ENCODE peak calls at places on chromosomes 6 and 20, in eight cellular contexts. Z is Karpas-422, H is left lung, K is body of pancreas, J is right lobe of liver, L is ovary, G is psoas muscle, S is pancreas. N is an unnamed sample.

GRCh38 chr20:10521068-10521834 is 86.1 kb downstream of the SLX4IP start:
- DNase-seq in Z (no peak), H (no peak), K (no peak), J (no peak), L (no peak), G (no peak), S (no peak), N (peak; percentile 59)

GRCh38 chr20:62047666-62048345 is 17.9 kb downstream of the TAF4 start:
- DNase-seq in Z (no peak), H (no peak), K (no peak), J (peak; percentile 36), L (peak; percentile 10), G (no peak), S (no peak), N (no peak)

GRCh38 chr6:100001915-100002388 is 7.9 kb upstream of the MCHR2 start:
- DNase-seq in Z (peak; percentile 80), H (no peak), K (peak; percentile 64), J (peak; percentile 51), L (no peak), G (peak; percentile 66), S (peak; percentile 18), N (no peak)

GRCh38 chr6:10412948-10413849 is 1.7 kb downstream of the TFAP2A start:
- DNase-seq in Z (peak; percentile 55), H (peak; percentile 78), K (peak; percentile 72), J (no peak), L (no peak), G (no peak), S (peak; percentile 51), N (peak; percentile 55)

GRCh38 chr6:146890644-146891434 is 292.1 kb downstream of the ADGB start:
- DNase-seq in Z (no peak), H (no peak), K (no peak), J (no peak), L (no peak), G (no peak), S (no peak), N (no peak)

GRCh38 chr20:23331951-23332350 is 18.6 kb upstream of the NXT1 start:
- DNase-seq in Z (no peak), H (no peak), K (no peak), J (no peak), L (no peak), G (no peak), S (no peak), N (no peak)

GRCh38 chr6:131172237-131172636 is 37.0 kb downstream of the AKAP7 start:
- DNase-seq in Z (no peak), H (no peak), K (no peak), J (no peak), L (no peak), G (no peak), S (no peak), N (no peak)

GRCh38 chr6:154373971-154374370 is 17.4 kb upstream of the IPCEF1 start:
- DNase-seq in Z (no peak), H (no peak), K (no peak), J (no peak), L (no peak), G (no peak), S (no peak), N (no peak)

GRCh38 chr20:23058240-23058639 is 8.8 kb upstream of the THBD start:
- DNase-seq in Z (no peak), H (no peak), K (no peak), J (no peak), L (no peak), G (no peak), S (no peak), N (no peak)

GRCh38 chr6:44122821-44123220 is 4.4 kb downstream of the MRPL14 start:
- DNase-seq in Z (no peak), H (no peak), K (no peak), J (no peak), L (no peak), G (no peak), S (no peak), N (peak; percentile 9)

GRCh38 chr6:36618366-36619355 is 24.5 kb downstream of the SRSF3 start:
- DNase-seq in Z (peak; percentile 71), H (no peak), K (no peak), J (peak; percentile 14), L (peak; percentile 7), G (no peak), S (no peak), N (no peak)

GRCh38 chr6:11414564-11414963 is 123.0 kb upstream of the TMEM170B start:
- DNase-seq in Z (no peak), H (no peak), K (no peak), J (no peak), L (no peak), G (no peak), S (no peak), N (no peak)

GRCh38 chr6:33905081-33905609 is 101.3 kb upstream of the MLN start:
- DNase-seq in Z (no peak), H (no peak), K (no peak), J (no peak), L (no peak), G (no peak), S (no peak), N (no peak)

GRCh38 chr6:158631678-158632537 is 12.6 kb downstream of the DYNLT1 start:
- DNase-seq in Z (no peak), H (peak; percentile 80), K (peak; percentile 67), J (peak; percentile 78), L (peak; percentile 65), G (peak; percentile 91), S (no peak), N (peak; percentile 62)

GRCh38 chr6:5287205-5287965 is 26.1 kb downstream of the FARS2 start:
- DNase-seq in Z (no peak), H (no peak), K (no peak), J (no peak), L (no peak), G (no peak), S (no peak), N (peak; percentile 81)

GRCh38 chr20:63183422-63184146 is 32.3 kb downstream of the YTHDF1 start:
- DNase-seq in Z (peak; percentile 82), H (no peak), K (peak; percentile 42), J (no peak), L (no peak), G (peak; percentile 67), S (no peak), N (no peak)

GRCh38 chr6:161405418-161405817 is 131.6 kb upstream of the AGPAT4 start:
- DNase-seq in Z (no peak), H (no peak), K (no peak), J (no peak), L (no peak), G (no peak), S (no peak), N (no peak)

GRCh38 chr6:95973976-95974375 is 41.8 kb upstream of the FUT9 start:
- DNase-seq in Z (no peak), H (no peak), K (no peak), J (no peak), L (no peak), G (no peak), S (no peak), N (no peak)

GRCh38 chr20:62571667-62572344 is 70.5 kb upstream of the SLCO4A1 start:
- DNase-seq in Z (peak; percentile 88), H (no peak), K (no peak), J (no peak), L (no peak), G (peak; percentile 72), S (no peak), N (no peak)

GRCh38 chr6:43481075-43481474 is 3.7 kb downstream of the TJAP1 start:
- DNase-seq in Z (no peak), H (no peak), K (no peak), J (no peak), L (no peak), G (no peak), S (no peak), N (no peak)

GRCh38 chr6:141401851-141402250 is 730.9 kb upstream of the GJE1 start:
- DNase-seq in Z (no peak), H (no peak), K (no peak), J (no peak), L (no peak), G (no peak), S (no peak), N (no peak)

GRCh38 chr20:33824852-33825251 is 13.7 kb downstream of the CHMP4B start:
- DNase-seq in Z (no peak), H (no peak), K (no peak), J (no peak), L (no peak), G (no peak), S (no peak), N (no peak)

GRCh38 chr20:56217820-56218219 is 30.7 kb upstream of the MC3R start:
- DNase-seq in Z (no peak), H (no peak), K (no peak), J (no peak), L (no peak), G (no peak), S (no peak), N (no peak)

GRCh38 chr20:56222201-56222600 is 26.3 kb upstream of the MC3R start:
- DNase-seq in Z (no peak), H (no peak), K (no peak), J (no peak), L (no peak), G (no peak), S (no peak), N (no peak)

GRCh38 chr20:56223352-56223751 is 25.2 kb upstream of the MC3R start:
- DNase-seq in Z (no peak), H (no peak), K (no peak), J (no peak), L (no peak), G (no peak), S (no peak), N (no peak)

DNA sequence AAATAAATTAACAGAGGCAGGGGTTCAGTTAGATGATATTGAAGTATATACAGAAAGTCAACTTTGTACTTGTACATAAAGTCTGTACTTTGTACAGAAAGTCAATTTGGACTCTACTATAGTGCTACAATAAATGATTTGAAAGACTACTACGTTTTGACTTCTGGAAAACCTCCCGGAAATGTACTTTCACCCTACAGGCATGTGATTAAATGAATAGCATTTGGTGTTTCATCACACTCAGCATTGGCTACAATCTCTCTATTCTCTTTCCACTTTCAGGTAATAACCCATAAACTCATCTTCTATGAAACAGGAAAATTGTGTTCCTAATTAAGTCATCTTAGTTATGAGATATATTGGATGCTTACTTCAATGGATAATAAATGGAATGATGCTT is 25.6 kb upstream of the MC3R start:
- DNase-seq in Z (no peak), H (no peak), K (no peak), J (no peak), L (no peak), G (no peak), S (no peak), N (no peak)
- H3K9me3 ChIP-seq in Z (no peaks in the 10 kb centered on the region), H (no peaks in the 10 kb centered on the region), K (no peaks in the 10 kb centered on the region), J (no peaks in the 10 kb centered on the region), L (no peaks in the 10 kb centered on the region), G (peaks cover 4% of the 10 kb centered on the region), S (no peaks in the 10 kb centered on the region), N (no peaks in the 10 kb centered on the region)

GRCh38 chr6:109397020-109397419 is 14.8 kb upstream of the CD164 start:
- DNase-seq in Z (no peak), H (no peak), K (no peak), J (no peak), L (no peak), G (no peak), S (no peak), N (no peak)
- H3K9me3 ChIP-seq in Z (no peaks in the 10 kb centered on the region), H (no peaks in the 10 kb centered on the region), K (no peaks in the 10 kb centered on the region), J (no peaks in the 10 kb centered on the region), L (no peaks in the 10 kb centered on the region), G (no peaks in the 10 kb centered on the region), S (no peaks in the 10 kb centered on the region), N (no peaks in the 10 kb centered on the region)

GRCh38 chr20:31257364-31257763 is at the start of gene DEFB115:
- DNase-seq in Z (no peak), H (no peak), K (no peak), J (no peak), L (no peak), G (no peak), S (no peak), N (no peak)
- H3K9me3 ChIP-seq in Z (no peaks in the 10 kb centered on the region), H (no peaks in the 10 kb centered on the region), K (no peaks in the 10 kb centered on the region), J (no peaks in the 10 kb centered on the region), L (no peaks in the 10 kb centered on the region), G (no peaks in the 10 kb centered on the region), S (no peaks in the 10 kb centered on the region), N (no peaks in the 10 kb centered on the region)

GRCh38 chr20:59643616-59644061 is 39.3 kb downstream of the PHACTR3 start:
- DNase-seq in Z (no peak), H (no peak), K (no peak), J (no peak), L (no peak), G (no peak), S (no peak), N (no peak)
- H3K9me3 ChIP-seq in Z (no peaks in the 10 kb centered on the region), H (no peaks in the 10 kb centered on the region), K (no peaks in the 10 kb centered on the region), J (no peaks in the 10 kb centered on the region), L (no peaks in the 10 kb centered on the region), G (no peaks in the 10 kb centered on the region), S (no peaks in the 10 kb centered on the region), N (no peaks in the 10 kb centered on the region)

N was measured in SJSA1.